ENCODE peak calls at places on chromosomes 12 and 14, in nine cellular contexts. One of them, this sample, is unnamed.

GRCh38 chr14:26925876-26926584 is 328.2 kb upstream of the NOVA1 start:
- DNase-seq in IMR-90: no peak
- DNase-seq in AG09319: no peak
- DNase-seq in HFF-Myc: no peak
- DNase-seq in glutamatergic neuron: no peak
- DNase-seq in testis: no peak
- DNase-seq in Peyer's patch: no peak
- DNase-seq in uterus: no peak
- DNase-seq in HFFc6: no peak
- DNase-seq in this sample: peak

GRCh38 chr14:100555436-100556067 is 31.7 kb downstream of the BEGAIN start:
- DNase-seq in HFFc6: no peak
- DNase-seq in IMR-90: no peak
- DNase-seq in AG09319: no peak
- DNase-seq in Peyer's patch: no peak
- DNase-seq in HFF-Myc: no peak
- DNase-seq in glutamatergic neuron: no peak
- DNase-seq in testis: no peak
- DNase-seq in uterus: no peak
- DNase-seq in this sample: no peak

GRCh38 chr12:8796831-8797626 is 25.4 kb upstream of the A2ML1 start:
- DNase-seq in AG09319: no peak
- DNase-seq in glutamatergic neuron: no peak
- DNase-seq in IMR-90: no peak
- DNase-seq in uterus: no peak
- DNase-seq in HFFc6: no peak
- DNase-seq in testis: no peak
- DNase-seq in Peyer's patch: no peak
- DNase-seq in HFF-Myc: no peak
- DNase-seq in this sample: no peak

GRCh38 chr12:77924703-77925102 is 94.0 kb downstream of the NAV3 start:
- DNase-seq in testis: no peak
- DNase-seq in uterus: no peak
- DNase-seq in HFFc6: peak
- DNase-seq in Peyer's patch: no peak
- DNase-seq in IMR-90: peak
- DNase-seq in glutamatergic neuron: no peak
- DNase-seq in HFF-Myc: no peak
- DNase-seq in AG09319: peak
- DNase-seq in this sample: peak

GRCh38 chr12:80400591-80400991 is 43.4 kb upstream of the PTPRQ start:
- DNase-seq in HFFc6: no peak
- DNase-seq in HFF-Myc: no peak
- DNase-seq in IMR-90: no peak
- DNase-seq in uterus: no peak
- DNase-seq in testis: no peak
- DNase-seq in Peyer's patch: no peak
- DNase-seq in glutamatergic neuron: peak
- DNase-seq in AG09319: no peak
- DNase-seq in this sample: no peak

GRCh38 chr12:93784339-93785086 is 107.3 kb downstream of the CRADD start:
- DNase-seq in IMR-90: peak
- DNase-seq in testis: peak
- DNase-seq in HFF-Myc: peak
- DNase-seq in HFFc6: peak
- DNase-seq in Peyer's patch: no peak
- DNase-seq in glutamatergic neuron: peak
- DNase-seq in uterus: peak
- DNase-seq in AG09319: no peak
- DNase-seq in this sample: peak

GRCh38 chr14:88013750-88014349 is 8.9 kb downstream of the GPR65 start:
- DNase-seq in glutamatergic neuron: peak
- DNase-seq in Peyer's patch: peak
- DNase-seq in HFF-Myc: peak
- DNase-seq in HFFc6: peak
- DNase-seq in uterus: peak
- DNase-seq in AG09319: peak
- DNase-seq in testis: peak
- DNase-seq in IMR-90: peak
- DNase-seq in this sample: no peak

GRCh38 chr12:104790296-104791125 is 167.6 kb downstream of the SLC41A2 start:
- DNase-seq in glutamatergic neuron: peak
- DNase-seq in IMR-90: peak
- DNase-seq in HFF-Myc: no peak
- DNase-seq in Peyer's patch: peak
- DNase-seq in testis: peak
- DNase-seq in HFFc6: no peak
- DNase-seq in uterus: peak
- DNase-seq in AG09319: no peak
- DNase-seq in this sample: no peak

GRCh38 chr12:43357141-43357540 is 194.9 kb downstream of the ADAMTS20 start:
- DNase-seq in AG09319: no peak
- DNase-seq in glutamatergic neuron: no peak
- DNase-seq in IMR-90: no peak
- DNase-seq in HFFc6: no peak
- DNase-seq in HFF-Myc: no peak
- DNase-seq in Peyer's patch: no peak
- DNase-seq in testis: no peak
- DNase-seq in uterus: no peak
- DNase-seq in this sample: no peak

GRCh38 chr12:48175613-48176416 is 7.6 kb upstream of the CCDC184 start:
- DNase-seq in uterus: no peak
- DNase-seq in Peyer's patch: no peak
- DNase-seq in AG09319: no peak
- DNase-seq in HFFc6: no peak
- DNase-seq in IMR-90: no peak
- DNase-seq in testis: no peak
- DNase-seq in glutamatergic neuron: no peak
- DNase-seq in HFF-Myc: no peak
- DNase-seq in this sample: no peak

GRCh38 chr12:95634622-95635621 is 83.6 kb upstream of the USP44 start:
- DNase-seq in AG09319: no peak
- DNase-seq in IMR-90: peak
- DNase-seq in HFF-Myc: no peak
- DNase-seq in testis: no peak
- DNase-seq in Peyer's patch: peak
- DNase-seq in glutamatergic neuron: no peak
- DNase-seq in HFFc6: no peak
- DNase-seq in uterus: no peak
- DNase-seq in this sample: peak

GRCh38 chr12:21294176-21294575 is 40.5 kb downstream of the SLCO1A2 start:
- DNase-seq in Peyer's patch: no peak
- DNase-seq in HFFc6: no peak
- DNase-seq in uterus: no peak
- DNase-seq in HFF-Myc: no peak
- DNase-seq in AG09319: no peak
- DNase-seq in glutamatergic neuron: no peak
- DNase-seq in IMR-90: no peak
- DNase-seq in testis: no peak
- DNase-seq in this sample: no peak

GRCh38 chr14:89258728-89259273 is 158.2 kb downstream of the FOXN3 start:
- DNase-seq in AG09319: no peak
- DNase-seq in HFFc6: no peak
- DNase-seq in Peyer's patch: no peak
- DNase-seq in uterus: no peak
- DNase-seq in HFF-Myc: no peak
- DNase-seq in glutamatergic neuron: no peak
- DNase-seq in testis: no peak
- DNase-seq in IMR-90: no peak
- DNase-seq in this sample: no peak

GRCh38 chr12:121214171-121214777 is 4.3 kb downstream of the P2RX4 start:
- DNase-seq in IMR-90: peak
- DNase-seq in AG09319: no peak
- DNase-seq in testis: no peak
- DNase-seq in Peyer's patch: no peak
- DNase-seq in HFFc6: peak
- DNase-seq in HFF-Myc: no peak
- DNase-seq in glutamatergic neuron: no peak
- DNase-seq in uterus: no peak
- DNase-seq in this sample: no peak

GRCh38 chr12:11969437-11970154 is 101.1 kb upstream of the BCL2L14 start:
- DNase-seq in uterus: no peak
- DNase-seq in IMR-90: no peak
- DNase-seq in testis: no peak
- DNase-seq in HFFc6: no peak
- DNase-seq in glutamatergic neuron: no peak
- DNase-seq in HFF-Myc: no peak
- DNase-seq in Peyer's patch: no peak
- DNase-seq in AG09319: no peak
- DNase-seq in this sample: no peak

GRCh38 chr12:52093346-52093745 is 13.8 kb downstream of the SMIM41 start:
- DNase-seq in uterus: no peak
- DNase-seq in AG09319: no peak
- DNase-seq in Peyer's patch: no peak
- DNase-seq in glutamatergic neuron: no peak
- DNase-seq in IMR-90: no peak
- DNase-seq in testis: no peak
- DNase-seq in HFF-Myc: no peak
- DNase-seq in HFFc6: no peak
- DNase-seq in this sample: no peak

GRCh38 chr12:96045566-96045965 is 10.2 kb upstream of the LTA4H start:
- DNase-seq in testis: peak
- DNase-seq in HFFc6: no peak
- DNase-seq in glutamatergic neuron: no peak
- DNase-seq in AG09319: no peak
- DNase-seq in IMR-90: no peak
- DNase-seq in Peyer's patch: no peak
- DNase-seq in uterus: no peak
- DNase-seq in HFF-Myc: no peak
- DNase-seq in this sample: no peak

GRCh38 chr12:26823391-26823790 is 9.6 kb downstream of the ITPR2 start:
- DNase-seq in AG09319: no peak
- DNase-seq in IMR-90: peak
- DNase-seq in HFFc6: peak
- DNase-seq in glutamatergic neuron: no peak
- DNase-seq in testis: no peak
- DNase-seq in Peyer's patch: no peak
- DNase-seq in HFF-Myc: no peak
- DNase-seq in uterus: no peak
- DNase-seq in this sample: no peak

GRCh38 chr14:29601559-29602109 is 326.0 kb downstream of the PRKD1 start:
- DNase-seq in HFFc6: no peak
- DNase-seq in uterus: no peak
- DNase-seq in glutamatergic neuron: no peak
- DNase-seq in Peyer's patch: no peak
- DNase-seq in AG09319: no peak
- DNase-seq in IMR-90: peak
- DNase-seq in testis: no peak
- DNase-seq in HFF-Myc: no peak
- DNase-seq in this sample: no peak

GRCh38 chr14:69873877-69874780 is 5.1 kb upstream of the SMOC1 start:
- DNase-seq in uterus: no peak
- DNase-seq in HFFc6: peak
- DNase-seq in HFF-Myc: no peak
- DNase-seq in IMR-90: peak
- DNase-seq in testis: no peak
- DNase-seq in AG09319: no peak
- DNase-seq in glutamatergic neuron: no peak
- DNase-seq in Peyer's patch: no peak
- DNase-seq in this sample: no peak

GRCh38 chr14:96072076-96072475 is 32.9 kb downstream of the C14orf132 start:
- DNase-seq in IMR-90: no peak
- DNase-seq in Peyer's patch: peak
- DNase-seq in AG09319: no peak
- DNase-seq in testis: no peak
- DNase-seq in glutamatergic neuron: peak
- DNase-seq in HFFc6: no peak
- DNase-seq in HFF-Myc: no peak
- DNase-seq in uterus: no peak
- DNase-seq in this sample: no peak
- TF ChIP-seq CTCF in IMR-90: no peak
- TF ChIP-seq CTCF in Peyer's patch: no peak
- TF ChIP-seq CTCF in AG09319: no peak
- TF ChIP-seq CTCF in testis: no peak
- TF ChIP-seq CTCF in glutamatergic neuron: no peak
- TF ChIP-seq CTCF in HFFc6: no peak
- TF ChIP-seq CTCF in HFF-Myc: no peak
- TF ChIP-seq CTCF in uterus: no peak
- TF ChIP-seq CTCF in this sample: no peak

DNA sequence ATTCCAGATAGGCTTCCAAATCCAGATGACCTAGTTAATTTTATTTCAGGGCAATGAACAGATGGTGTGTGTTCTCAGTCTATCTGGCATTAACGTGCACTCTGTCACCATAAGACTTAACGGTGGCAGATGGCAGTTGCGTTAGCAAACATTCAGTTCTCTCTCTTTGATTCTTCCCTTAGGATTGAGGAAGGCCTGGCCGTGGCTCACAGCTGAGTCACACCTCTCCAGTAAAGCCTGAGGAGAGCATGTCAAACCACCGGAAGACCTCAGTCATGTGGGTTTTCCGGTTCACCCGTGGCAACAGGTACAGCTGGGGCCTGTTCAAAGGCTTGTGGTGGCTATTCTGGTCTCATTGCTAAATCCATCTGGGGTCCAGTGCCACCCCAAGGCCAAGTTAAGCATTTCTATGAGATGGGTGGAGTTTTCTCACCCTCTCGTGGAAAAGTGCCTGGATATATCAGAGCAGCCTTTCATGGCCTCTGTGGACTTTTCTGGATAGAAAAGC is 545.1 kb upstream of the ATP2B1 start:
- DNase-seq in glutamatergic neuron: peak
- DNase-seq in testis: no peak
- DNase-seq in Peyer's patch: peak
- DNase-seq in uterus: no peak
- DNase-seq in IMR-90: peak
- DNase-seq in HFF-Myc: peak
- DNase-seq in AG09319: no peak
- DNase-seq in HFFc6: peak
- DNase-seq in this sample: no peak
- TF ChIP-seq CTCF in glutamatergic neuron: no peak
- TF ChIP-seq CTCF in testis: no peak
- TF ChIP-seq CTCF in Peyer's patch: peak
- TF ChIP-seq CTCF in uterus: no peak
- TF ChIP-seq CTCF in IMR-90: peak
- TF ChIP-seq CTCF in HFF-Myc: peak
- TF ChIP-seq CTCF in AG09319: peak
- TF ChIP-seq CTCF in HFFc6: peak
- TF ChIP-seq CTCF in this sample: peak

DNA sequence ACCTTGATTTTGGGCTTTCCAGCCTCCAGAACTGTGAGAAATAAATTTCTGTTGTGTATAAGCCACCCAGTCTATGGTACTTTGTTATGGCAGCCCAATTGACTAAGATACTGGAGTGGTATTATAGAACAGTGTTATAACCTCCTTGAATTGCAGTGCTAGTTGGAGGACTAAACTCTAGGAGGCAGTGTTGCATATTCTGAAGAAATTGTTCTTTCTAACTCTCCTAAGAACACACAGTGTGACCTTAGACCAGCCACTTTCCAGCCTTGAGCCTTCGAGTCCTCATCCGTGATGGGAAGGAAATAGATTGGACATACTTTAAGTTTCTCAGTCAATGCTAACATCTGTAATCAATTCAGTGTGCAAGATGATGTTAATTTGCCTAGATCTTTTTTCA is 22.4 kb upstream of the LRRC10 start:
- DNase-seq in Peyer's patch: no peak
- DNase-seq in HFF-Myc: no peak
- DNase-seq in IMR-90: no peak
- DNase-seq in HFFc6: no peak
- DNase-seq in glutamatergic neuron: no peak
- DNase-seq in testis: no peak
- DNase-seq in uterus: no peak
- DNase-seq in AG09319: no peak
- DNase-seq in this sample: no peak
- TF ChIP-seq CTCF in Peyer's patch: no peak
- TF ChIP-seq CTCF in HFF-Myc: no peak
- TF ChIP-seq CTCF in IMR-90: peak
- TF ChIP-seq CTCF in HFFc6: peak
- TF ChIP-seq CTCF in glutamatergic neuron: no peak
- TF ChIP-seq CTCF in testis: no peak
- TF ChIP-seq CTCF in uterus: no peak
- TF ChIP-seq CTCF in AG09319: no peak
- TF ChIP-seq CTCF in this sample: peak

GRCh38 chr14:23068792-23069412 is 11.6 kb upstream of the CDH24 start:
- DNase-seq in glutamatergic neuron: peak
- DNase-seq in testis: peak
- DNase-seq in IMR-90: peak
- DNase-seq in HFFc6: peak
- DNase-seq in uterus: peak
- DNase-seq in HFF-Myc: peak
- DNase-seq in AG09319: peak
- DNase-seq in Peyer's patch: peak
- DNase-seq in this sample: peak
- TF ChIP-seq CTCF in glutamatergic neuron: peak
- TF ChIP-seq CTCF in testis: peak
- TF ChIP-seq CTCF in IMR-90: peak
- TF ChIP-seq CTCF in HFFc6: peak
- TF ChIP-seq CTCF in uterus: peak
- TF ChIP-seq CTCF in HFF-Myc: peak
- TF ChIP-seq CTCF in AG09319: peak
- TF ChIP-seq CTCF in Peyer's patch: peak
- TF ChIP-seq CTCF in this sample: peak

This sample was measured in retinal pigment epithelial cell.